ENCODE peak calls at places on chromosome 2, in ten cellular contexts. T is left lung, J is pancreas, I is astrocyte of the spinal cord, X is Peyer's patch, P is fibroblast of lung, A is AG04449, K is fibroblast of mammary gland, F is uterus, R is mucosa of descending colon. S is an unnamed sample.

GRCh38 chr2:196459539-196459938 is 180.0 kb upstream of the CCDC150 start:
- DNase-seq in P (peak; percentile 89), T (no peak), X (no peak), F (no peak), A (no peak), K (no peak), R (no peak), J (no peak), I (peak; percentile 64), S (no peak)

GRCh38 chr2:46666044-46666662 is 186.8 kb downstream of the TMEM247 start:
- DNase-seq in P (no peak), X (no peak), R (peak; percentile 46), A (no peak), F (peak; percentile 92), J (no peak), I (no peak), K (peak; percentile 64), T (peak; percentile 58), S (no peak)

GRCh38 chr2:218785103-218785502 is 3.2 kb downstream of the CYP27A1 start:
- DNase-seq in A (no peak), F (no peak), X (peak; percentile 49), P (no peak), I (no peak), J (no peak), K (no peak), T (no peak), R (peak; percentile 50), S (no peak)

GRCh38 chr2:64479259-64480198 is 25.6 kb downstream of the LGALSL start:
- DNase-seq in P (no peak), A (no peak), R (no peak), I (no peak), F (no peak), K (no peak), J (no peak), T (no peak), X (no peak), S (no peak)

GRCh38 chr2:206833291-206833690 is 67.9 kb downstream of the FASTKD2 start:
- DNase-seq in K (no peak), I (no peak), P (no peak), X (no peak), F (no peak), J (no peak), R (no peak), T (no peak), A (no peak), S (no peak)

GRCh38 chr2:176128172-176129012 is 1.1 kb upstream of the HOXD8 start:
- DNase-seq in X (no peak), R (no peak), F (peak; percentile 48), K (peak; percentile 45), J (no peak), A (no peak), I (peak; percentile 32), P (no peak), T (no peak), S (no peak)

GRCh38 chr2:104599802-104600510 is 254.0 kb upstream of the POU3F3 start:
- DNase-seq in F (no peak), T (no peak), K (peak; percentile 38), I (peak; percentile 85), A (peak; percentile 7), J (no peak), R (no peak), X (no peak), P (peak; percentile 93), S (peak; percentile 98)

GRCh38 chr2:9797086-9797485 is 46.2 kb upstream of the TAF1B start:
- DNase-seq in P (no peak), I (no peak), R (no peak), K (no peak), T (no peak), F (no peak), J (no peak), A (no peak), X (no peak), S (no peak)

GRCh38 chr2:205785507-205786222 is 103.4 kb downstream of the NRP2 start:
- DNase-seq in F (no peak), P (peak; percentile 89), I (no peak), A (no peak), K (no peak), R (no peak), X (no peak), T (no peak), J (no peak), S (no peak)

DNA sequence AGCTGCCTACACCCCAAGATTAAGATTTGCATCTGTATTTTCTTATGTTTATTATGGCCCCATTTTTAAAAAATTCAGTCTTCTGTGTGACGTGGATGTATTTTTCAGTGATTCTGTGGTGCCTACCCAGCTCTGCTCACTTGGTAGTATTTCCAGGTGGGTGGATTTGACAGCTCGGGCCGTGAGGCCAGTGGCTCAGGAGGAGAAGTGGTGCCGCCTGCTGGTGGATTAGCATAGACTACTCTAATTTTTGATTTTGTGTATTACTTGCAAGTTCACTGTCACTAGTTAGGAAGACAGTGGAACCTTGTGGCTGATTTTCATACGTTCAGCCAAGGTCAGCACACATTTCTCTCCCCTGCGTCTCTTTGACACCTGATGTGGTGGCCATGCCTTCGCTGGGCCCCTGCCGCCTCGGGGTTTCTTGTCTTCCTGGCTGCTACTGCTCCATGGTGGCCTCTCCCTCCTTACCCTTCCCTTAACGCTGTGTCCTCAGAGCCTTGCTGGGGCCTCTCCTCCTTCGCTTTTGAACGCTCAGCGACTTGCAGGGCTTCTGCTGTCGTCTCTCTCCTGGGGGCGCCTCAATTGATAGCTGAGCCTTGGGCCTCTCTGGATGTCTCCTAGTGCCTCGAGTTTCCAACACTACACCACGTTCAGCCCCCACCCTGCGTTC is 89.4 kb downstream of the DGKD start:
- DNase-seq in T (peak; percentile 71), K (peak; percentile 83), F (peak; percentile 76), I (peak; percentile 81), J (peak; percentile 66), R (peak; percentile 85), A (peak; percentile 26), P (peak; percentile 69), X (peak; percentile 93), S (peak; percentile 22)
- TF ChIP-seq CTCF in T (peak; percentile 64), K (peak; percentile 82), F (peak; percentile 75), I (peak; percentile 79), J (peak; percentile 45), R (peak; percentile 57), A (peak; percentile 67), P (peak; percentile 93), X (peak; percentile 92), S (peak; percentile 90)

GRCh38 chr2:54568876-54569298 is 112.8 kb downstream of the SPTBN1 start:
- DNase-seq in K (no peak), J (peak; percentile 66), R (peak; percentile 75), P (no peak), X (peak; percentile 64), F (no peak), A (no peak), I (no peak), T (no peak), S (no peak)
- H3K4me3 ChIP-seq in K (no peak overlapping the region), J (no peak overlapping the region), R (no peak overlapping the region), P (no peak overlapping the region), X (no peak overlapping the region), F (no peak overlapping the region), A (no peak overlapping the region), I (no peak overlapping the region), T (no peak overlapping the region), S (no peak overlapping the region)

GRCh38 chr2:211216221-211216620 is 659.8 kb downstream of the CPS1 start:
- DNase-seq in P (no peak), X (no peak), T (no peak), A (no peak), I (peak; percentile 6), J (no peak), F (no peak), K (no peak), R (no peak), S (no peak)
- TF ChIP-seq CTCF in P (no peak), X (no peak), T (no peak), A (no peak), I (peak; percentile 6), J (no peak), F (no peak), K (no peak), R (no peak), S (peak; percentile 68)

GRCh38 chr2:189835855-189836558 is 51.8 kb downstream of the PMS1 start:
- DNase-seq in T (no peak), X (no peak), J (no peak), F (no peak), K (no peak), A (no peak), I (peak; percentile 25), R (no peak), P (no peak), S (no peak)

GRCh38 chr2:189837336-189837735 is 53.1 kb downstream of the PMS1 start:
- DNase-seq in T (no peak), J (no peak), I (no peak), A (no peak), F (no peak), P (no peak), X (no peak), R (no peak), K (no peak), S (no peak)

GRCh38 chr2:189836644-189837043 is 52.4 kb downstream of the PMS1 start:
- DNase-seq in A (peak; percentile 77), K (peak; percentile 60), F (no peak), X (no peak), T (no peak), R (no peak), J (no peak), P (peak; percentile 71), I (peak; percentile 89), S (no peak)

GRCh38 chr2:189841019-189841418 is 56.8 kb downstream of the PMS1 start:
- DNase-seq in X (no peak), P (no peak), K (no peak), J (no peak), F (no peak), R (no peak), I (no peak), A (no peak), T (no peak), S (no peak)
- H3K4me3 ChIP-seq in X (no peak overlapping the region), P (no peak overlapping the region), K (no peak overlapping the region), J (no peak overlapping the region), F (no peak overlapping the region), R (no peak overlapping the region), I (no peak overlapping the region), A (no peak overlapping the region), T (no peak overlapping the region), S (no peak overlapping the region)

DNA sequence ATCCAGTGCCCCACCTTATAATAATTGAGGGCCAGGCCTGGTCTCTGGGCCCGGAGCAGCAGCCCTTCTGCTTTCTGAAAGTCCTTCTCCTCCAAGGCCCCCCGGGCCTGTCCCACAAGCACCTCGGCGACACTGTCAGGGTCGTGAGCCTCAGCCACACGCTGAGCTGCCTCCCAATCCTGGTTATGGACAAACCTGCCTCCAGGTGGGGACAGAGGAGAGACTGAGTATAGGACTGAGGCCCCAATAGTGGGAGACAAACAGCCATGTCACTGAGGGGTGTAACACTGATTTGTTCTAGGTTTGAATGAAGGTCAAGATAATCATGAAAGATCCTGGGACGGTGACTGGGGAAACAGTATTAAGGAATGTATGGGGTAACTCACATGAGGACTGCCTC is 11.8 kb downstream of the KRTCAP3 start:
- DNase-seq in F (no peak), A (no peak), I (no peak), T (no peak), X (no peak), K (no peak), J (no peak), R (no peak), P (no peak), S (no peak)
- TF ChIP-seq CTCF in F (no peak), A (no peak), I (no peak), T (no peak), X (no peak), K (no peak), J (no peak), R (no peak), P (no peak), S (no peak)

GRCh38 chr2:166239548-166239947 is 111.7 kb upstream of the SCN1A start:
- DNase-seq in I (peak; percentile 93), P (peak; percentile 96), J (no peak), R (no peak), F (no peak), X (no peak), A (peak; percentile 75), K (peak; percentile 91), T (no peak), S (peak; percentile 26)
- H3K4me3 ChIP-seq in I (no peak overlapping the region), P (no peak overlapping the region), J (no peak overlapping the region), R (no peak overlapping the region), F (no peak overlapping the region), X (no peak overlapping the region), A (no peak overlapping the region), K (no peak overlapping the region), T (no peak overlapping the region), S (no peak overlapping the region)